ENCODE peak calls at places on chromosome 10, in five cellular contexts. R, X, I, T and C are unnamed samples.

GRCh38 chr10:18528292-18528691 is 123.1 kb downstream of the NSUN6 start:
- DNase-seq in R (no peak), X (no peak), I (no peak), T (no peak), C (no peak)

GRCh38 chr10:118792501-118792900 is 37.7 kb upstream of the CACUL1 start:
- DNase-seq in R (no peak), X (no peak), I (no peak), T (no peak), C (peak)

GRCh38 chr10:78623577-78624215 is 445.1 kb upstream of the ZMIZ1 start:
- DNase-seq in R (peak), X (no peak), I (no peak), T (no peak), C (no peak)

GRCh38 chr10:50470345-50470744 is 153.4 kb downstream of the SGMS1 start:
- DNase-seq in R (no peak), X (no peak), I (no peak), T (peak), C (no peak)

GRCh38 chr10:86222336-86222650 is 144.3 kb downstream of the GRID1 start:
- DNase-seq in R (no peak), X (no peak), I (no peak), T (no peak), C (no peak)

GRCh38 chr10:20624642-20625041 is 272.5 kb downstream of the NEBL start:
- DNase-seq in R (no peak), X (no peak), I (no peak), T (no peak), C (peak)

GRCh38 chr10:91616124-91616523 is 16.7 kb downstream of the PPP1R3C start:
- DNase-seq in R (no peak), X (no peak), I (no peak), T (no peak), C (no peak)

GRCh38 chr10:104819731-104820130 is 178.6 kb downstream of the SORCS3 start:
- DNase-seq in R (no peak), X (no peak), I (no peak), T (no peak), C (no peak)

GRCh38 chr10:75013007-75013406 is 98.4 kb upstream of the SAMD8 start:
- DNase-seq in R (no peak), X (no peak), I (no peak), T (no peak), C (no peak)

GRCh38 chr10:125096371-125096770 is 64.0 kb downstream of the CTBP2 start:
- DNase-seq in R (no peak), X (no peak), I (no peak), T (no peak), C (no peak)